ENCODE peak calls at places on chromosome 1, in five cellular contexts. I is cardiac fibroblast; D is activated CD4-positive, CD25-positive, alpha-beta regulatory T cell treated with anti-CD3 and anti-CD28 coated beads, Interleukin-2, amount 50 U/mL, for 72 hours; V is ovary; N is NCI-H1048. J is an unnamed sample.

GRCh38 chr1:153973478-153973877 is 4.0 kb downstream of the JTB start:
- DNase-seq in I (no peak), D (no peak), V (no peak), N (no peak), J (no peak)

GRCh38 chr1:164610528-164611222 is 51.7 kb downstream of the PBX1 start:
- DNase-seq in I (no peak), D (no peak), V (no peak), N (no peak), J (no peak)

GRCh38 chr1:184462170-184462569 is 75.3 kb downstream of the C1orf21 start:
- DNase-seq in I (no peak), D (no peak), V (no peak), N (no peak), J (no peak)

GRCh38 chr1:210294991-210295773 is 33.5 kb upstream of the HHAT start:
- DNase-seq in I (peak; percentile 14), D (no peak), V (peak; percentile 35), N (no peak), J (no peak)

GRCh38 chr1:31699341-31699891 is 4.4 kb downstream of the COL16A1 start:
- DNase-seq in I (no peak), D (no peak), V (no peak), N (no peak), J (no peak)

GRCh38 chr1:145959957-145960467 is 2.2 kb upstream of the LIX1L start:
- DNase-seq in I (no peak), D (no peak), V (no peak), N (no peak), J (no peak)

GRCh38 chr1:50658421-50659076 is 235.3 kb upstream of the DMRTA2 start:
- DNase-seq in I (peak; percentile 78), D (no peak), V (no peak), N (no peak), J (no peak)

GRCh38 chr1:211634461-211634860 is 41.0 kb downstream of the NEK2 start:
- DNase-seq in I (no peak), D (no peak), V (no peak), N (no peak), J (no peak)

GRCh38 chr1:63074321-63074720 is 248.0 kb upstream of the FOXD3 start:
- DNase-seq in I (no peak), D (no peak), V (no peak), N (no peak), J (no peak)